ENCODE peak calls at places on chromosomes 4 and X, in four cellular contexts. One of them, this sample, is unnamed.

GRCh38 chrX:119516157-119516702 is 48.0 kb downstream of the SLC25A5 start:
- DNase-seq in fibroblast of lung: peak; percentile 53
- DNase-seq in HCT116: peak; percentile 39
- DNase-seq in esophagus muscularis mucosa: no peak
- DNase-seq in this sample: no peak

GRCh38 chrX:34382416-34382815 is 250.3 kb upstream of the FAM47A start:
- DNase-seq in fibroblast of lung: peak; percentile 24
- DNase-seq in esophagus muscularis mucosa: no peak
- DNase-seq in HCT116: no peak
- DNase-seq in this sample: no peak

GRCh38 chr4:75895744-75896314 is 6.4 kb downstream of the PPEF2 start:
- DNase-seq in HCT116: peak; percentile 23
- DNase-seq in esophagus muscularis mucosa: no peak
- DNase-seq in fibroblast of lung: no peak
- DNase-seq in this sample: peak; percentile 55

GRCh38 chr4:146648384-146648783 is 9.7 kb downstream of the POU4F2 start:
- DNase-seq in fibroblast of lung: no peak
- DNase-seq in HCT116: no peak
- DNase-seq in esophagus muscularis mucosa: no peak
- DNase-seq in this sample: no peak

GRCh38 chr4:21780158-21780557 is 168.4 kb downstream of the KCNIP4 start:
- DNase-seq in fibroblast of lung: peak; percentile 70
- DNase-seq in esophagus muscularis mucosa: no peak
- DNase-seq in HCT116: no peak
- DNase-seq in this sample: no peak

GRCh38 chrX:47581731-47582647 is at the start of gene TIMP1:
- DNase-seq in HCT116: peak; percentile 75
- DNase-seq in fibroblast of lung: peak; percentile 94
- DNase-seq in esophagus muscularis mucosa: peak; percentile 96
- DNase-seq in this sample: no peak

GRCh38 chrX:132958086-132958703 is at the start of gene HS6ST2:
- DNase-seq in esophagus muscularis mucosa: no peak
- DNase-seq in HCT116: peak; percentile 21
- DNase-seq in fibroblast of lung: no peak
- DNase-seq in this sample: no peak

GRCh38 chr4:125314676-125315570 is at the start of gene FAT4:
- DNase-seq in esophagus muscularis mucosa: peak; percentile 97
- DNase-seq in fibroblast of lung: peak; percentile 98
- DNase-seq in HCT116: peak; percentile 85
- DNase-seq in this sample: no peak

GRCh38 chr4:168028568-168028967 is 63.8 kb upstream of the ANXA10 start:
- DNase-seq in esophagus muscularis mucosa: no peak
- DNase-seq in fibroblast of lung: peak; percentile 7
- DNase-seq in HCT116: peak; percentile 28
- DNase-seq in this sample: no peak

GRCh38 chr4:11817088-11817487 is 388.4 kb upstream of the HS3ST1 start:
- DNase-seq in HCT116: no peak
- DNase-seq in esophagus muscularis mucosa: no peak
- DNase-seq in fibroblast of lung: no peak
- DNase-seq in this sample: no peak

GRCh38 chr4:3634281-3635089 is 102.3 kb upstream of the LRPAP1 start:
- DNase-seq in fibroblast of lung: no peak
- DNase-seq in esophagus muscularis mucosa: no peak
- DNase-seq in HCT116: no peak
- DNase-seq in this sample: no peak
- H3K27ac ChIP-seq in fibroblast of lung: no peak overlapping the region
- H3K27ac ChIP-seq in esophagus muscularis mucosa: no peak overlapping the region
- H3K27ac ChIP-seq in HCT116: no peak overlapping the region
- H3K27ac ChIP-seq in this sample: no peak overlapping the region

GRCh38 chrX:44310227-44310626 is 33.2 kb downstream of the EFHC2 start:
- DNase-seq in esophagus muscularis mucosa: no peak
- DNase-seq in fibroblast of lung: no peak
- DNase-seq in HCT116: no peak
- DNase-seq in this sample: no peak

GRCh38 chrX:44312421-44312820 is 31.1 kb downstream of the EFHC2 start:
- DNase-seq in fibroblast of lung: no peak
- DNase-seq in HCT116: no peak
- DNase-seq in esophagus muscularis mucosa: no peak
- DNase-seq in this sample: no peak

GRCh38 chrX:44314259-44314734 is 29.2 kb downstream of the EFHC2 start:
- DNase-seq in esophagus muscularis mucosa: no peak
- DNase-seq in HCT116: no peak
- DNase-seq in fibroblast of lung: peak; percentile 65
- DNase-seq in this sample: no peak

GRCh38 chrX:44317196-44317595 is 26.3 kb downstream of the EFHC2 start:
- DNase-seq in HCT116: no peak
- DNase-seq in esophagus muscularis mucosa: no peak
- DNase-seq in fibroblast of lung: no peak
- DNase-seq in this sample: no peak

GRCh38 chrX:44314855-44315254 is 28.6 kb downstream of the EFHC2 start:
- DNase-seq in esophagus muscularis mucosa: no peak
- DNase-seq in fibroblast of lung: no peak
- DNase-seq in HCT116: no peak
- DNase-seq in this sample: no peak
- H3K27ac ChIP-seq in esophagus muscularis mucosa: no peak overlapping the region
- H3K27ac ChIP-seq in fibroblast of lung: no peak overlapping the region
- H3K27ac ChIP-seq in HCT116: no peak overlapping the region
- H3K27ac ChIP-seq in this sample: no peak overlapping the region

GRCh38 chrX:154750301-154751120 is at the start of gene GAB3:
- DNase-seq in HCT116: no peak
- DNase-seq in esophagus muscularis mucosa: no peak
- DNase-seq in fibroblast of lung: no peak
- DNase-seq in this sample: no peak

GRCh38 chrX:154751121-154751668 is 318 bp upstream of the GAB3 start:
- DNase-seq in esophagus muscularis mucosa: no peak
- DNase-seq in HCT116: no peak
- DNase-seq in fibroblast of lung: no peak
- DNase-seq in this sample: no peak

GRCh38 chrX:154751669-154752271 is 893 bp upstream of the GAB3 start:
- DNase-seq in HCT116: no peak
- DNase-seq in esophagus muscularis mucosa: no peak
- DNase-seq in fibroblast of lung: no peak
- DNase-seq in this sample: no peak

GRCh38 chrX:154749856-154750255 is 1.0 kb downstream of the GAB3 start:
- DNase-seq in HCT116: no peak
- DNase-seq in esophagus muscularis mucosa: no peak
- DNase-seq in fibroblast of lung: no peak
- DNase-seq in this sample: no peak

GRCh38 chrX:154748712-154749339 is 2.1 kb downstream of the GAB3 start:
- DNase-seq in HCT116: no peak
- DNase-seq in fibroblast of lung: peak; percentile 20
- DNase-seq in esophagus muscularis mucosa: no peak
- DNase-seq in this sample: no peak
- H3K27ac ChIP-seq in HCT116: no peak overlapping the region
- H3K27ac ChIP-seq in fibroblast of lung: no peak overlapping the region
- H3K27ac ChIP-seq in esophagus muscularis mucosa: peak overlapping the region; percentile 59
- H3K27ac ChIP-seq in this sample: no peak overlapping the region

GRCh38 chr4:163558539-163559044 is 64.1 kb downstream of the TMA16 start:
- DNase-seq in esophagus muscularis mucosa: no peak
- DNase-seq in fibroblast of lung: no peak
- DNase-seq in HCT116: no peak
- DNase-seq in this sample: no peak
- H3K27ac ChIP-seq in esophagus muscularis mucosa: peak overlapping the region; percentile 30
- H3K27ac ChIP-seq in fibroblast of lung: no peak overlapping the region
- H3K27ac ChIP-seq in HCT116: no peak overlapping the region
- H3K27ac ChIP-seq in this sample: no peak overlapping the region

DNA sequence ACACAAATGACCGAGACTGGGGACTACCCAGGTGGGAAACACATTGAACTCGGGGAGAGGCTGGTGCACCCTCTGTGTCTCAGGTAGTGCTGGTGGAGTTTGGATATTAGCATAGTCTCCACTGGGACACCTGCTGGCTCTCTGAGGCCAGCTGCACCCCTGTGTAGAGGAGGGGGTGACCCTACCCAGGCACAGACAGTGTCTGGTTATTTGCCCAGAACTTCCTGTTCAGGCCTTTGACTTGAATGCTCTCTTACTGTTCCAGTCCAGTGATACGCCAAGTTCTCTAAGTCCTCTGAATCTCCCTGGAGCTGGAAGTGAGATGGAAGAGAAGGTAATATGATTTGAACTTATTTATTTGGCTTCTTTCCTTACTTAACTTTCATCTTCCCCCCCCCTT is 76.9 kb downstream of the AASDH start:
- DNase-seq in HCT116: no peak
- DNase-seq in fibroblast of lung: no peak
- DNase-seq in esophagus muscularis mucosa: no peak
- DNase-seq in this sample: no peak
- H3K27ac ChIP-seq in HCT116: no peak overlapping the region
- H3K27ac ChIP-seq in fibroblast of lung: no peak overlapping the region
- H3K27ac ChIP-seq in esophagus muscularis mucosa: no peak overlapping the region
- H3K27ac ChIP-seq in this sample: no peak overlapping the region

GRCh38 chrX:120801426-120801825 is 74.2 kb downstream of the CT47B1 start:
- DNase-seq in HCT116: no peak
- DNase-seq in esophagus muscularis mucosa: no peak
- DNase-seq in fibroblast of lung: no peak
- DNase-seq in this sample: no peak
- H3K27ac ChIP-seq in HCT116: no peak overlapping the region
- H3K27ac ChIP-seq in esophagus muscularis mucosa: no peak overlapping the region
- H3K27ac ChIP-seq in fibroblast of lung: no peak overlapping the region
- H3K27ac ChIP-seq in this sample: no peak overlapping the region

GRCh38 chr4:147877308-147877771 is 145.5 kb downstream of the ARHGAP10 start:
- DNase-seq in HCT116: no peak
- DNase-seq in fibroblast of lung: no peak
- DNase-seq in esophagus muscularis mucosa: no peak
- DNase-seq in this sample: no peak
- H3K27ac ChIP-seq in HCT116: no peak overlapping the region
- H3K27ac ChIP-seq in fibroblast of lung: no peak overlapping the region
- H3K27ac ChIP-seq in esophagus muscularis mucosa: no peak overlapping the region
- H3K27ac ChIP-seq in this sample: no peak overlapping the region